ENCODE peak calls at places on chromosome 16, in nine cellular contexts. O is heart left ventricle; W is body of pancreas; X is transverse colon; L is cardiac fibroblast; E is naive thymus-derived CD4-positive, alpha-beta T cell; U is tibial nerve; I is SJSA1; K is dorsolateral prefrontal cortex. B is an unnamed sample.

GRCh38 chr16:85187002-85187401 is 74.7 kb upstream of the CIBAR2 start:
- DNase-seq in W (no peak), O (no peak), I (no peak), X (no peak), L (peak), K (no peak), U (no peak), E (no peak), B (no peak)

GRCh38 chr16:17830651-17831050 is 359.9 kb upstream of the XYLT1 start:
- DNase-seq in X (no peak), I (no peak), E (no peak), O (no peak), L (no peak), W (no peak), K (no peak), U (no peak), B (no peak)

GRCh38 chr16:23539984-23540816 is 16.9 kb downstream of the EARS2 start:
- DNase-seq in K (no peak), W (no peak), L (no peak), O (no peak), X (no peak), I (no peak), U (no peak), E (no peak), B (no peak)

GRCh38 chr16:82700541-82701240 is 73.9 kb downstream of the CDH13 start:
- DNase-seq in W (no peak), K (no peak), I (no peak), E (no peak), O (no peak), X (no peak), U (no peak), L (peak), B (no peak)

GRCh38 chr16:67926181-67926742 is 5.4 kb downstream of the CTRL start:
- DNase-seq in I (no peak), E (no peak), W (peak), O (no peak), L (peak), U (peak), X (no peak), K (no peak), B (peak)

GRCh38 chr16:11133344-11133921 is 122.6 kb downstream of the SOCS1 start:
- DNase-seq in U (peak), E (no peak), W (peak), K (no peak), O (peak), X (peak), L (peak), I (peak), B (no peak)

GRCh38 chr16:7268182-7268581 is 64.5 kb upstream of the RBFOX1 start:
- DNase-seq in E (no peak), U (no peak), W (peak), K (no peak), L (peak), O (no peak), I (no peak), X (no peak), B (peak)

GRCh38 chr16:70808371-70808770 is 7.4 kb upstream of the VAC14 start:
- DNase-seq in X (no peak), I (no peak), L (no peak), W (no peak), E (no peak), K (no peak), O (no peak), U (no peak), B (peak)

GRCh38 chr16:11111166-11111565 is 144.8 kb downstream of the SOCS1 start:
- DNase-seq in I (no peak), L (no peak), X (no peak), E (no peak), U (no peak), W (no peak), O (no peak), K (no peak), B (no peak)

GRCh38 chr16:10252155-10252554 is 69.9 kb upstream of the GRIN2A start:
- DNase-seq in O (no peak), E (no peak), W (no peak), K (no peak), I (no peak), X (no peak), L (no peak), U (no peak), B (no peak)

GRCh38 chr16:83743241-83743640 is 64.5 kb upstream of the HSBP1 start:
- DNase-seq in I (no peak), L (no peak), O (no peak), X (no peak), E (no peak), W (no peak), U (no peak), K (no peak), B (no peak)

DNA sequence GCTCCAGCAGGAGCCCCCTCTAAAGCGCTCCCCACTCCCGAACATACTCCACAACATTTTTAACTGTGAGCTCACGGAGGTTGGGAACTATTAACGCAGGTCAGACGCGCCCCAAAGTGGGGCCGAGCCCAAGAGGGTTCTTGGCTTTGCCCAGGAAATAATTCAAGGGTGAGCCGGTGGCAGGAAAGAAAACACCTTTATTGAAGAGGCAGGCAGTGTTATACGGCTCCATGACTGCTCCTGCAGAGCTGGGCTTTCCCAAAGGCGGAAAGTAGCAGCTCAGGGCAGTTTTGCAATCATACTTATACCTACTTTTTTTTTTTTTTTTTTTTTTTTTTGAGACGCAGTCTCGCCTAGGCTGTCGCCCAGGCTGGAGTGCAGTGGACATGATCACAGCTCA is 6.2 kb downstream of the ADCY9 start:
- DNase-seq in K (no peak), I (no peak), U (no peak), W (no peak), O (peak), L (no peak), E (no peak), X (no peak), B (no peak)
- H3K4me3 ChIP-seq in K (no peak), I (no peak), U (no peak), W (no peak), O (no peak), L (no peak), E (no peak), X (no peak), B (no peak)

GRCh38 chr16:81567987-81568748 is 123.6 kb downstream of the CMIP start:
- DNase-seq in L (peak), O (peak), U (no peak), I (peak), E (no peak), K (no peak), X (no peak), W (peak), B (no peak)
- H3K4me3 ChIP-seq in L (no peak), O (no peak), U (no peak), I (no peak), E (no peak), K (no peak), X (no peak), W (no peak), B (no peak)

GRCh38 chr16:48556210-48556912 is 53.6 kb downstream of the N4BP1 start:
- DNase-seq in U (no peak), L (no peak), O (no peak), W (no peak), K (no peak), I (no peak), X (no peak), E (no peak), B (no peak)

GRCh38 chr16:48560692-48561091 is 49.3 kb downstream of the N4BP1 start:
- DNase-seq in E (no peak), I (no peak), X (no peak), W (no peak), K (no peak), L (no peak), U (no peak), O (no peak), B (no peak)

GRCh38 chr16:48556913-48557351 is 53.0 kb downstream of the N4BP1 start:
- DNase-seq in X (no peak), I (no peak), O (no peak), K (no peak), L (peak), E (no peak), W (no peak), U (no peak), B (no peak)

GRCh38 chr16:48559462-48560211 is 50.3 kb downstream of the N4BP1 start:
- DNase-seq in E (no peak), O (no peak), U (no peak), K (no peak), X (no peak), W (no peak), L (no peak), I (no peak), B (no peak)

DNA sequence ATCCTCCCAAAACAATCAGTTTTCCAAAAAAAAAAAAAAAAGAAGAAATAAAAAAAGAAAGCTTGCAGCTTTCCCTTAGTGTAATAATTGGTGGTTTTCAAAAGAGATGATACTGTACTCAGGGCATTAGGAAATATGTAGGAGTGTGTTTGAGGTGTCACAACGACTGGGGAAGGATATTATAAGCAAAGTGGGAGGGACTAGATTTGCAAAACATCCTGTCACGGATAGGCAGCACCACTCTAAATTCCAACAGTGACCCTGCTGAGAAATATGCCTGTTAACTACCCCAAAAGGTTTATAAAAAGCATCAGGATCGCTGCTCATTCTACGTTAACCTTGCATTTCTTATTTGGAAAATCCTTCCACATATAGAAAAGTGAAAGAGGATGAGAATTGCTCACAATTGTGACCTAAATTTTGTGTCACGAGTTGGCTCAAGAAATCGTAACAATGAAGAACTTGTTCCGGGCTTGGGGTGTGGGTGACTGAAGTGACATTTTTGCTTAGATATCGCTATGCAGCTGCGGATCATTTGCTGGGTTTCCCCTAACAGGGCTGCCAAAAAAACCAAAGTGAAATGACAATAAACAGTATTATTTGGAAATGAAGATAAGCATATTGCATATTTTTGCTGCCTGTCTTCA is 51.6 kb downstream of the N4BP1 start:
- DNase-seq in I (no peak), K (no peak), W (no peak), X (no peak), E (no peak), L (peak), O (no peak), U (no peak), B (no peak)
- H3K4me3 ChIP-seq in I (no peak), K (peak), W (no peak), X (no peak), E (peak), L (peak), O (peak), U (no peak), B (no peak)

DNA sequence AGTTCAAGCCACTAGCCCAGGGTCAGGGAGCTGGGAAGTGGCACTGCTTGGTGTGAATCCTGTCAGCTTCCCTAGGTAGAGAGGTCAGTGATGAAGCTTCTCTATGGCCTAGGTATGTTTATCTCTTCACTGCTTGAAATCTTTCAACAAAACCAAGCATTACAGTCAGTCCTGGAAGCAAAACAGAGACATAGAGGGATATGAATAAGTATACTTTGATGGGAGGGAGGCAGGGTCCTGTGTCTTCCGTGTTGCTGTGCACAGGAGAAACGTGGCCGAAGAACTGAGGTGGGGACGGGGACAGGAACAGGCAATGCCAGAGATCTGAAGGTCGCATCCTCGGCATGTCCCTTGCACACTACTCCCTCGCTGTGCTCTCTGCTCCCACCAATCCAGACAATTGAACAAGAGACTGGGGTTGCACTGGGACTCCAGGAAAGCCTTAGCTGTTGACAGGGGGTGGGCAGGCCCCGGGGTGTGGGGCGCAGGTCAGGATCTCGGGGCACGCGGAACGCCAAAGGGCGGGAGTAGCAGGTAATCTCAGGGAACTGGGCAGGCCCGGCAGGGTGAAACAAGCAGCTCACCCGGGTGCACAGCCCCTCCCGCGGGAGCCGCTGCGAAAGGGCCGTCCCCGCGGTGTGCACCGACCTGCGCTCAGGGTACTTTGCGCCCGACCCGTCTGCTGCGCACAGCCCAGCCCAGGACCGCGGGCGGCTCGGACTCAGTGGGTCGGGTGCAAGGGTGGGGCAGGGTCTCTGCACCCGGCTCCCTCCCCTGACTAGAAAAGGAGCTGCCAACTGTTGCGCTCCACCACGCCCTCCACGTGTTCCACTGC is at the start of gene MT1H:
- DNase-seq in E (no peak), I (no peak), W (peak), L (no peak), U (no peak), O (no peak), K (no peak), X (peak), B (peak)
- H3K4me3 ChIP-seq in E (no peak), I (no peak), W (no peak), L (no peak), U (no peak), O (no peak), K (no peak), X (peak), B (no peak)

B was measured in endodermal cell.